ENCODE peak calls at places on chromosomes 4 and X, in five cellular contexts. Q is GM23338, M is OCI-LY7, I is GM23248, Z is HCT116. L is an unnamed sample.

GRCh38 chrX:63506320-63506719 is 155.2 kb upstream of the SPIN4 start:
- DNase-seq in I (peak; percentile 44), Z (peak; percentile 15), M (peak; percentile 37), Q (peak; percentile 61), L (peak; percentile 26)

GRCh38 chr4:76278583-76278982 is 27.1 kb downstream of the FAM47E start:
- DNase-seq in Q (no peak), Z (no peak), I (no peak), M (no peak), L (no peak)

GRCh38 chr4:6848717-6849305 is 60.8 kb upstream of the TBC1D14 start:
- DNase-seq in I (no peak), Z (no peak), Q (no peak), M (no peak), L (no peak)

GRCh38 chr4:126991965-126992364 is 640.8 kb upstream of the INTU start:
- DNase-seq in Z (no peak), Q (no peak), M (no peak), I (peak; percentile 33), L (no peak)

GRCh38 chr4:113368056-113368455 is 318.6 kb downstream of the ANK2 start:
- DNase-seq in Z (no peak), Q (no peak), M (no peak), I (peak; percentile 92), L (no peak)

GRCh38 chr4:14652522-14652921 is 349.8 kb upstream of the CPEB2 start:
- DNase-seq in Q (no peak), I (no peak), M (no peak), Z (no peak), L (no peak)

GRCh38 chr4:109989044-109989443 is 76.4 kb downstream of the EGF start:
- DNase-seq in Q (no peak), I (peak; percentile 5), Z (peak; percentile 50), M (no peak), L (peak; percentile 54)

GRCh38 chrX:46913710-46914109 is 1.5 kb downstream of the JADE3 start:
- DNase-seq in I (peak; percentile 48), Z (no peak), M (no peak), Q (peak; percentile 17), L (peak; percentile 30)

GRCh38 chr4:155973639-155974475 is 20.2 kb upstream of the CTSO start:
- DNase-seq in Q (peak; percentile 60), I (peak; percentile 23), M (no peak), Z (no peak), L (no peak)

GRCh38 chr4:81314196-81314896 is 99.3 kb upstream of the PRKG2 start:
- DNase-seq in I (peak; percentile 81), Z (no peak), Q (no peak), M (peak; percentile 74), L (peak; percentile 93)

GRCh38 chrX:113297456-113297855 is 456.8 kb upstream of the AMOT start:
- DNase-seq in Z (no peak), M (no peak), Q (no peak), I (peak; percentile 55), L (no peak)

GRCh38 chrX:54230440-54231148 is 47.5 kb upstream of the FAM120C start:
- DNase-seq in Q (peak; percentile 0), Z (no peak), M (no peak), I (no peak), L (no peak)

GRCh38 chrX:22742174-22742573 is 257.6 kb upstream of the DDX53 start:
- DNase-seq in M (no peak), Z (no peak), I (peak; percentile 80), Q (no peak), L (no peak)

GRCh38 chr4:48100248-48100647 is 33.8 kb downstream of the TXK start:
- DNase-seq in Q (no peak), M (no peak), Z (no peak), I (peak; percentile 8), L (no peak)

GRCh38 chr4:95124906-95125504 is 367.2 kb downstream of the BMPR1B start:
- DNase-seq in I (peak; percentile 82), M (peak; percentile 25), Q (peak; percentile 86), Z (peak; percentile 56), L (peak; percentile 75)

GRCh38 chr4:65482410-65482809 is 187.9 kb downstream of the EPHA5 start:
- DNase-seq in Z (no peak), M (no peak), I (peak; percentile 1), Q (no peak), L (no peak)
- TF ChIP-seq EZH2phosphoT487 in Z (no peak), M (no peak), I (no peak), Q (no peak), L (no peak)

GRCh38 chrX:154013614-154014360 is 5.9 kb downstream of the IRAK1 start:
- DNase-seq in M (peak; percentile 52), Z (no peak), Q (peak; percentile 64), I (peak; percentile 42), L (peak; percentile 56)

GRCh38 chrX:154011376-154012335 is 8.0 kb downstream of the IRAK1 start:
- DNase-seq in Q (no peak), M (no peak), I (no peak), Z (no peak), L (no peak)

GRCh38 chrX:154010330-154011087 is 9.2 kb downstream of the IRAK1 start:
- DNase-seq in M (no peak), I (peak; percentile 69), Q (no peak), Z (no peak), L (peak; percentile 52)

GRCh38 chrX:154013001-154013421 is 6.7 kb downstream of the IRAK1 start:
- DNase-seq in M (no peak), Z (no peak), I (no peak), Q (no peak), L (no peak)

GRCh38 chrX:154012336-154012991 is 7.2 kb downstream of the IRAK1 start:
- DNase-seq in M (no peak), I (no peak), Z (no peak), Q (peak; percentile 18), L (no peak)
- TF ChIP-seq EZH2phosphoT487 in M (no peak), I (no peak), Z (no peak), Q (no peak), L (no peak)

GRCh38 chrX:133265331-133265730 is 47.2 kb upstream of the TFDP3 start:
- DNase-seq in M (no peak), I (no peak), Q (peak; percentile 91), Z (no peak), L (no peak)
- TF ChIP-seq EZH2phosphoT487 in M (no peak), I (no peak), Q (no peak), Z (no peak), L (no peak)

GRCh38 chr4:46124773-46125172 is 919 bp upstream of the GABRG1 start:
- DNase-seq in Z (no peak), I (peak; percentile 1), M (no peak), Q (peak; percentile 83), L (peak; percentile 39)
- TF ChIP-seq EZH2phosphoT487 in Z (no peak), I (no peak), M (no peak), Q (no peak), L (no peak)

GRCh38 chr4:154542264-154542879 is 7.8 kb downstream of the PLRG1 start:
- DNase-seq in I (no peak), Q (no peak), M (no peak), Z (no peak), L (no peak)

GRCh38 chr4:154549894-154550790 is at the start of gene PLRG1:
- DNase-seq in Z (peak; percentile 88), I (peak; percentile 99), Q (peak; percentile 99), M (peak; percentile 97), L (peak; percentile 99)

GRCh38 chr4:154545689-154546088 is 4.5 kb downstream of the PLRG1 start:
- DNase-seq in Z (no peak), M (no peak), I (no peak), Q (no peak), L (no peak)
- TF ChIP-seq EZH2phosphoT487 in Z (no peak), M (no peak), I (no peak), Q (no peak), L (no peak)

DNA sequence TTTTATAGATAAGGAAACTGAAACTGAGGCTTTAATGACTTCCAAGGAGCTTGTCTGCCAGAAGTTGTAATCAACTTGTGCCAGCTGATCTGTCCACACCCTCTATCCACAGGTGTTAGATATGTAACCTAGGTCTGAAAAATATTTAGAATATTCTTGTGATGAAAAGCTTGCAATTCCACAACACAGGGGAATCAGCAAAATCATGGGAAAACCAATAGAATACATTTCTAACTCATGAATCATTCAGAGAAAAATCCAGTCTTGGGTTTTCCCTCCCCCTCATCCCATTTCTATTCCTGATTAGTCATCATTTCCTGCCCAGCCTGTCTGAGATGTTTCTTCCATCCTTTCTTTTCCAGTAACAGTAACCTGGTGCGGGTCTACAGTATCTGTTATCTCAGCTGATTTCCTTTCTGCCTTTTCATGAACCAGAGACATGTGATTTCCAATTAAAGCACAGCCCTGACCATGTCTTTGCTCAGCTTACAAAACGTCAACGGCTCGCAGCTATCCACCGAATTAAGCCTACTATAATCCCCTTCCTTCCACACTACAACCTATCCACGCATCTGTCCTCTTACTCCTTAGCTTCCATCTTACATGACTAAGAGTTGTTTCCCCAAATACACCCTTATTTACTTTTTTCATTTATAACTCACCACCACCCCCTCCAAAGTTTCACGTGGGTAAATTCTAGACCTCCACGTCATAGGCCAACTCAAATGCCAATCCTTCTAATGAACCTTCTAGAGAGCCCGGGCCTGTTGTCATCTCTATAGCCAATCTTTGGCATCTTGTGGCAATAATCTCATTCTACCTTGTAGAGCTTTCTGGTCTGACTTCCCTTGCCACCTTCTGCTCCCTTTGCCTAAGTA is 951 bp upstream of the NOCT start:
- DNase-seq in I (peak; percentile 88), M (no peak), Q (peak; percentile 56), Z (peak; percentile 85), L (peak; percentile 81)
- TF ChIP-seq EZH2phosphoT487 in I (no peak), M (no peak), Q (no peak), Z (no peak), L (no peak)

GRCh38 chr4:120202222-120202621 is 135.6 kb upstream of the MAD2L1 start:
- DNase-seq in M (no peak), I (no peak), Z (no peak), Q (peak; percentile 11), L (no peak)
- TF ChIP-seq EZH2phosphoT487 in M (no peak), I (no peak), Z (no peak), Q (no peak), L (no peak)

GRCh38 chr4:138392751-138393308 is 150.7 kb upstream of the SLC7A11 start:
- DNase-seq in Z (no peak), I (no peak), M (no peak), Q (no peak), L (no peak)

GRCh38 chr4:138390286-138390685 is 148.1 kb upstream of the SLC7A11 start:
- DNase-seq in Q (no peak), I (peak; percentile 15), M (no peak), Z (no peak), L (no peak)
- TF ChIP-seq EZH2phosphoT487 in Q (no peak), I (no peak), M (no peak), Z (no peak), L (no peak)

L was measured in hepatocyte.